ENCODE peak calls at places on chromosomes 4 and X, in eight cellular contexts. K is NCI-H774; L is EL; B is effector CD4-positive, alpha-beta T cell; A is hippocampal formation; E is activated naive CD4-positive, alpha-beta T cell treated with Interleukin-2 at 50 U/mL for 16 hours; M is RPMI7951; N is lung microvascular endothelial cell. U is an unnamed sample.

GRCh38 chr4:169115897-169116254 is 105.8 kb upstream of the CBR4 start:
- DNase-seq in K (no peak), A (no peak), M (peak; percentile 87), E (no peak), L (peak; percentile 93), B (no peak), N (peak; percentile 91), U (peak; percentile 96)

GRCh38 chrX:70479197-70479969 is 34.7 kb downstream of the DLG3 start:
- DNase-seq in E (no peak), M (peak; percentile 80), B (no peak), L (peak; percentile 67), N (peak; percentile 71), K (no peak), A (no peak), U (peak; percentile 81)

GRCh38 chr4:10180927-10181744 is 64.5 kb upstream of the WDR1 start:
- DNase-seq in K (no peak), N (peak; percentile 85), B (no peak), A (no peak), E (peak; percentile 4), M (peak; percentile 18), L (peak; percentile 83), U (peak; percentile 82)

GRCh38 chr4:153438916-153439756 is 27.0 kb upstream of the TMEM131L start:
- DNase-seq in M (peak; percentile 5), A (no peak), N (no peak), L (no peak), E (peak; percentile 27), K (no peak), B (peak; percentile 7), U (no peak)

GRCh38 chr4:169098054-169098896 is 88.2 kb upstream of the CBR4 start:
- DNase-seq in K (no peak), E (no peak), N (peak; percentile 91), A (no peak), M (peak; percentile 34), L (peak; percentile 50), B (no peak), U (peak; percentile 72)

GRCh38 chr4:182085051-182085480 is 158.1 kb upstream of the TENM3 start:
- DNase-seq in K (no peak), N (no peak), A (no peak), L (peak; percentile 58), M (peak; percentile 53), E (no peak), B (no peak), U (peak; percentile 7)

GRCh38 chr4:102008711-102009110 is 218.2 kb downstream of the BANK1 start:
- DNase-seq in L (no peak), B (no peak), M (no peak), N (no peak), E (no peak), A (no peak), K (no peak), U (no peak)

GRCh38 chr4:87219648-87220093 is 747 bp downstream of the KLHL8 start:
- DNase-seq in E (peak; percentile 52), N (peak; percentile 52), B (peak; percentile 31), M (peak; percentile 14), L (peak; percentile 46), K (peak; percentile 9), A (peak; percentile 41), U (peak; percentile 42)

GRCh38 chrX:151902813-151903591 is 9.7 kb upstream of the MAGEA4 start:
- DNase-seq in N (peak; percentile 93), B (no peak), E (no peak), M (peak; percentile 88), L (peak; percentile 88), A (no peak), K (no peak), U (peak; percentile 90)

GRCh38 chr4:41505161-41505653 is 32.8 kb upstream of the LIMCH1 start:
- DNase-seq in M (peak; percentile 35), A (peak; percentile 63), L (peak; percentile 83), K (peak; percentile 36), E (no peak), N (peak; percentile 39), B (no peak), U (peak; percentile 43)

GRCh38 chr4:103786014-103786413 is 66.2 kb upstream of the TACR3 start:
- DNase-seq in K (no peak), A (no peak), B (no peak), N (peak; percentile 26), L (peak; percentile 32), E (no peak), M (peak; percentile 41), U (peak; percentile 61)

U was measured in ELR.